ENCODE peak calls at places on chromosomes 1 and 21, in four cellular contexts. One of them, this sample, is unnamed.

GRCh38 chr1:232476538-232476950 is 153.4 kb downstream of the SIPA1L2 start:
- DNase-seq in HepG2: no peak
- DNase-seq in K562: no peak
- DNase-seq in SK-N-SH: no peak
- DNase-seq in this sample: no peak

GRCh38 chr1:168751195-168751650 is 22.2 kb upstream of the DPT start:
- DNase-seq in HepG2: peak; percentile 11
- DNase-seq in K562: no peak
- DNase-seq in SK-N-SH: no peak
- DNase-seq in this sample: no peak

GRCh38 chr1:35062518-35063196 is 16.5 kb upstream of the ZMYM1 start:
- DNase-seq in HepG2: no peak
- DNase-seq in K562: no peak
- DNase-seq in SK-N-SH: peak; percentile 74
- DNase-seq in this sample: no peak

GRCh38 chr1:25837253-25837875 is 17.6 kb downstream of the MTFR1L start:
- DNase-seq in HepG2: peak; percentile 41
- DNase-seq in K562: no peak
- DNase-seq in SK-N-SH: no peak
- DNase-seq in this sample: no peak

GRCh38 chr1:161217831-161218230 is 2.7 kb downstream of the FCER1G start:
- DNase-seq in HepG2: no peak
- DNase-seq in K562: no peak
- DNase-seq in SK-N-SH: no peak
- DNase-seq in this sample: no peak

GRCh38 chr1:186865861-186866260 is 37.1 kb downstream of the PLA2G4A start:
- DNase-seq in HepG2: no peak
- DNase-seq in K562: no peak
- DNase-seq in SK-N-SH: no peak
- DNase-seq in this sample: no peak

GRCh38 chr1:111894497-111894896 is 95.0 kb downstream of the KCND3 start:
- DNase-seq in HepG2: no peak
- DNase-seq in K562: no peak
- DNase-seq in SK-N-SH: no peak
- DNase-seq in this sample: no peak

GRCh38 chr1:159930634-159931033 is 5.3 kb upstream of the TAGLN2 start:
- DNase-seq in HepG2: no peak
- DNase-seq in K562: no peak
- DNase-seq in SK-N-SH: no peak
- DNase-seq in this sample: no peak

GRCh38 chr1:54028306-54029251 is 10.6 kb upstream of the LDLRAD1 start:
- DNase-seq in HepG2: peak; percentile 80
- DNase-seq in K562: no peak
- DNase-seq in SK-N-SH: peak; percentile 34
- DNase-seq in this sample: no peak

GRCh38 chr1:23101101-23101827 is 67.4 kb downstream of the LUZP1 start:
- DNase-seq in HepG2: no peak
- DNase-seq in K562: no peak
- DNase-seq in SK-N-SH: no peak
- DNase-seq in this sample: no peak

GRCh38 chr1:209045326-209046057 is 538.0 kb upstream of the CAMK1G start:
- DNase-seq in HepG2: no peak
- DNase-seq in K562: no peak
- DNase-seq in SK-N-SH: no peak
- DNase-seq in this sample: no peak

GRCh38 chr1:40898434-40898900 is 36.3 kb upstream of the CITED4 start:
- DNase-seq in HepG2: no peak
- DNase-seq in K562: no peak
- DNase-seq in SK-N-SH: no peak
- DNase-seq in this sample: no peak

GRCh38 chr1:174258148-174258550 is 98.8 kb downstream of the RABGAP1L start:
- DNase-seq in HepG2: peak; percentile 45
- DNase-seq in K562: peak; percentile 19
- DNase-seq in SK-N-SH: peak; percentile 36
- DNase-seq in this sample: peak; percentile 45

GRCh38 chr1:46396429-46397398 is 2.6 kb downstream of the FAAH start:
- DNase-seq in HepG2: no peak
- DNase-seq in K562: no peak
- DNase-seq in SK-N-SH: peak; percentile 22
- DNase-seq in this sample: no peak

GRCh38 chr1:1521331-1521730 is 9.4 kb downstream of the ATAD3A start:
- DNase-seq in HepG2: no peak
- DNase-seq in K562: no peak
- DNase-seq in SK-N-SH: no peak
- DNase-seq in this sample: no peak

GRCh38 chr1:55338448-55338820 is 123.3 kb upstream of the USP24 start:
- DNase-seq in HepG2: no peak
- DNase-seq in K562: no peak
- DNase-seq in SK-N-SH: no peak
- DNase-seq in this sample: no peak

GRCh38 chr1:41980872-41981653 is 62.3 kb upstream of the HIVEP3 start:
- DNase-seq in HepG2: no peak
- DNase-seq in K562: no peak
- DNase-seq in SK-N-SH: no peak
- DNase-seq in this sample: no peak

GRCh38 chr1:224380003-224380402 is 23.3 kb downstream of the CNIH4 start:
- DNase-seq in HepG2: no peak
- DNase-seq in K562: no peak
- DNase-seq in SK-N-SH: no peak
- DNase-seq in this sample: no peak

GRCh38 chr1:155892801-155893200 is 18.3 kb downstream of the RIT1 start:
- DNase-seq in HepG2: no peak
- DNase-seq in K562: no peak
- DNase-seq in SK-N-SH: no peak
- DNase-seq in this sample: no peak

GRCh38 chr1:179369751-179370341 is 4.1 kb downstream of the AXDND1 start:
- DNase-seq in HepG2: peak; percentile 53
- DNase-seq in K562: peak; percentile 63
- DNase-seq in SK-N-SH: peak; percentile 63
- DNase-seq in this sample: no peak

GRCh38 chr1:214004014-214004413 is 16.2 kb downstream of the PROX1 start:
- DNase-seq in HepG2: no peak
- DNase-seq in K562: no peak
- DNase-seq in SK-N-SH: no peak
- DNase-seq in this sample: no peak

GRCh38 chr1:201145816-201146215 is 8.5 kb downstream of the TMEM9 start:
- DNase-seq in HepG2: no peak
- DNase-seq in K562: no peak
- DNase-seq in SK-N-SH: no peak
- DNase-seq in this sample: no peak

GRCh38 chr1:236920270-236920894 is 83.9 kb downstream of the MT1HL1 start:
- DNase-seq in HepG2: peak; percentile 50
- DNase-seq in K562: no peak
- DNase-seq in SK-N-SH: no peak
- DNase-seq in this sample: no peak

GRCh38 chr1:172351347-172351746 is 69.1 kb upstream of the C1orf105 start:
- DNase-seq in HepG2: no peak
- DNase-seq in K562: no peak
- DNase-seq in SK-N-SH: no peak
- DNase-seq in this sample: no peak

GRCh38 chr1:172350781-172351180 is 69.7 kb upstream of the C1orf105 start:
- DNase-seq in HepG2: no peak
- DNase-seq in K562: no peak
- DNase-seq in SK-N-SH: no peak
- DNase-seq in this sample: no peak

GRCh38 chr1:172351761-172352161 is 68.7 kb upstream of the C1orf105 start:
- DNase-seq in HepG2: no peak
- DNase-seq in K562: no peak
- DNase-seq in SK-N-SH: no peak
- DNase-seq in this sample: no peak

GRCh38 chr1:172354291-172354940 is 66.1 kb upstream of the C1orf105 start:
- DNase-seq in HepG2: no peak
- DNase-seq in K562: no peak
- DNase-seq in SK-N-SH: no peak
- DNase-seq in this sample: no peak

DNA sequence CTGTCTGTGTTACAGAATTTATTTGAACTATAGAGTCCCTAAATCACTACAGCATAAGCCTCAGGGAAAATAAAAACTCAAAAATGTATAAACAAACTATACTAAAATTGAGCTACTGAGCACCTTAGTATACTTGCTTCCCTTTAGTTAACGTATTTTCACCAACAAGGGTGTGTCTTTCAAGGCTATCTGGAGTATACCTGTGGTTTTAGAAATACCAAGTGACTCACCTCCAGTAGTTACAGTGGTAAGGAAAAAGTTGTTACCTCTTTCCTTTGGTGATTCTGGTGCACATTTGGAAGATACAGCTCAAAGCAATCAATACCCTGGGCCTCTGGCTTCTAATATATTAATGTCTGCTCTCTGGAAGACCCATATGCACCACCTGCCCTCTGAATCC is 68.0 kb upstream of the C1orf105 start:
- DNase-seq in HepG2: no peak
- DNase-seq in K562: no peak
- DNase-seq in SK-N-SH: no peak
- DNase-seq in this sample: no peak
- TF ChIP-seq MAX in HepG2: no peak
- TF ChIP-seq MAX in K562: no peak
- TF ChIP-seq MAX in SK-N-SH: no peak
- TF ChIP-seq MAX in this sample: no peak

DNA sequence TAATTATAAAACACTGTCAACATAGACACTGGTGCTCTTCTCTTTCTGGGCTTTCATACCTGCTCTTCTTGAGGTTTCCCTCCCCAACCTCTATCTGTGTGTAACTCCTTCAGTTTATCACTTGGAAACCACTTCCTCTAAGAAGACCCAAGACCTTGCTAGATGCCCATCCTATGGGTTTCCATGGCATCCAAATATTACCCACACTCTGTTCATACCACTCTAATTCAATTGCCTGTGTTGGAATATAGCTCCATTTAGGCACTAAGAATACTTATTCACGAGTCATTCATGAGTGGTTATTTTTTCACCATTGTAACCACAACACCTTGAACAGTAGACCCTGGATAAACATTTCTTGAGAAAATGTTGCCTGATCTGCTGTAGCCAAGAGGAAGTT is 231.1 kb upstream of the SGIP1 start:
- DNase-seq in HepG2: no peak
- DNase-seq in K562: no peak
- DNase-seq in SK-N-SH: no peak
- DNase-seq in this sample: no peak
- TF ChIP-seq FOXJ3 in HepG2: no peak
- TF ChIP-seq FOXJ3 in K562: no peak
- TF ChIP-seq FOXJ3 in SK-N-SH: no peak
- TF ChIP-seq FOXJ3 in this sample: no peak

GRCh38 chr1:153345187-153346066 is 3.2 kb downstream of the PGLYRP4 start:
- DNase-seq in HepG2: no peak
- DNase-seq in K562: no peak
- DNase-seq in SK-N-SH: no peak
- DNase-seq in this sample: no peak
- TF ChIP-seq MAX in HepG2: no peak
- TF ChIP-seq MAX in K562: peak; percentile 27
- TF ChIP-seq MAX in SK-N-SH: no peak
- TF ChIP-seq MAX in this sample: no peak

GRCh38 chr1:210378721-210379120 is 50.0 kb downstream of the HHAT start:
- DNase-seq in HepG2: no peak
- DNase-seq in K562: no peak
- DNase-seq in SK-N-SH: no peak
- DNase-seq in this sample: no peak

GRCh38 chr1:210374600-210374953 is 45.9 kb downstream of the HHAT start:
- DNase-seq in HepG2: no peak
- DNase-seq in K562: no peak
- DNase-seq in SK-N-SH: no peak
- DNase-seq in this sample: no peak

GRCh38 chr1:210373878-210374599 is 45.3 kb downstream of the HHAT start:
- DNase-seq in HepG2: peak; percentile 98
- DNase-seq in K562: peak; percentile 87
- DNase-seq in SK-N-SH: peak; percentile 57
- DNase-seq in this sample: peak; percentile 93

GRCh38 chr1:210376836-210377377 is 48.2 kb downstream of the HHAT start:
- DNase-seq in HepG2: no peak
- DNase-seq in K562: no peak
- DNase-seq in SK-N-SH: no peak
- DNase-seq in this sample: no peak

GRCh38 chr1:210377934-210378333 is 49.2 kb downstream of the HHAT start:
- DNase-seq in HepG2: no peak
- DNase-seq in K562: no peak
- DNase-seq in SK-N-SH: no peak
- DNase-seq in this sample: no peak
- TF ChIP-seq FOXJ3 in HepG2: no peak
- TF ChIP-seq FOXJ3 in K562: no peak
- TF ChIP-seq FOXJ3 in SK-N-SH: no peak
- TF ChIP-seq FOXJ3 in this sample: no peak

GRCh38 chr1:16184557-16185303 is 27.7 kb downstream of the ARHGEF19 start:
- DNase-seq in HepG2: no peak
- DNase-seq in K562: no peak
- DNase-seq in SK-N-SH: no peak
- DNase-seq in this sample: no peak

GRCh38 chr1:16181887-16182719 is 26.2 kb upstream of the EPHA2 start:
- DNase-seq in HepG2: peak; percentile 87
- DNase-seq in K562: no peak
- DNase-seq in SK-N-SH: no peak
- DNase-seq in this sample: peak; percentile 70

GRCh38 chr1:16180291-16180824 is 24.5 kb upstream of the EPHA2 start:
- DNase-seq in HepG2: no peak
- DNase-seq in K562: no peak
- DNase-seq in SK-N-SH: no peak
- DNase-seq in this sample: no peak

GRCh38 chr1:16183765-16184556 is 28.1 kb upstream of the EPHA2 start:
- DNase-seq in HepG2: no peak
- DNase-seq in K562: no peak
- DNase-seq in SK-N-SH: no peak
- DNase-seq in this sample: no peak

GRCh38 chr1:16183157-16183556 is 27.3 kb upstream of the EPHA2 start:
- DNase-seq in HepG2: no peak
- DNase-seq in K562: no peak
- DNase-seq in SK-N-SH: no peak
- DNase-seq in this sample: no peak
- TF ChIP-seq MAX in HepG2: no peak
- TF ChIP-seq MAX in K562: no peak
- TF ChIP-seq MAX in SK-N-SH: no peak
- TF ChIP-seq MAX in this sample: no peak

GRCh38 chr21:41839387-41840000 is 39.6 kb downstream of the PRDM15 start:
- DNase-seq in HepG2: no peak
- DNase-seq in K562: no peak
- DNase-seq in SK-N-SH: no peak
- DNase-seq in this sample: no peak
- TF ChIP-seq FOXJ3 in HepG2: no peak
- TF ChIP-seq FOXJ3 in K562: no peak
- TF ChIP-seq FOXJ3 in SK-N-SH: no peak
- TF ChIP-seq FOXJ3 in this sample: no peak

GRCh38 chr1:12433323-12434053 is 184.5 kb downstream of the DHRS3 start:
- DNase-seq in HepG2: peak; percentile 82
- DNase-seq in K562: peak; percentile 63
- DNase-seq in SK-N-SH: peak; percentile 42
- DNase-seq in this sample: peak; percentile 24
- TF ChIP-seq MAX in HepG2: no peak
- TF ChIP-seq MAX in K562: no peak
- TF ChIP-seq MAX in SK-N-SH: no peak
- TF ChIP-seq MAX in this sample: no peak

GRCh38 chr1:92310185-92310597 is 11.3 kb downstream of the RPAP2 start:
- DNase-seq in HepG2: no peak
- DNase-seq in K562: no peak
- DNase-seq in SK-N-SH: peak; percentile 39
- DNase-seq in this sample: no peak
- TF ChIP-seq FOXJ3 in HepG2: no peak
- TF ChIP-seq FOXJ3 in K562: no peak
- TF ChIP-seq FOXJ3 in SK-N-SH: no peak
- TF ChIP-seq FOXJ3 in this sample: no peak

This sample was measured in WTC11.